ENCODE peak calls at places on chromosomes 7 and 10, in four cellular contexts. B, A, E and L are unnamed samples.

GRCh38 chr10:11465435-11465834 is 146.0 kb downstream of the USP6NL start:
- DNase-seq in B (no peak), A (no peak), E (no peak), L (no peak)

GRCh38 chr7:4702961-4703512 is 20.9 kb downstream of the FOXK1 start:
- DNase-seq in B (no peak), A (no peak), E (no peak), L (no peak)

GRCh38 chr10:22105270-22105669 is 101.7 kb upstream of the DNAJC1 start:
- DNase-seq in B (no peak), A (no peak), E (no peak), L (no peak)

GRCh38 chr10:30215631-30216030 is 133.4 kb downstream of the MTPAP start:
- DNase-seq in B (no peak), A (no peak), E (peak; percentile 58), L (no peak)

GRCh38 chr10:132302421-132302820 is 5.3 kb downstream of the STK32C start:
- DNase-seq in B (no peak), A (no peak), E (no peak), L (no peak)

GRCh38 chr10:118286051-118286838 is 55.9 kb downstream of the FAM204A start:
- DNase-seq in B (no peak), A (no peak), E (no peak), L (no peak)

GRCh38 chr7:140541513-140542192 is 62.3 kb upstream of the MKRN1 start:
- DNase-seq in B (no peak), A (peak; percentile 96), E (peak; percentile 95), L (no peak)

GRCh38 chr7:157018997-157019591 is 8.6 kb upstream of the MNX1 start:
- DNase-seq in B (no peak), A (no peak), E (no peak), L (no peak)

GRCh38 chr10:2106641-2107040 is 369.3 kb upstream of the ADARB2 start:
- DNase-seq in B (no peak), A (no peak), E (no peak), L (no peak)

GRCh38 chr10:62459072-62459471 is 84.9 kb downstream of the ZNF365 start:
- DNase-seq in B (no peak), A (peak; percentile 85), E (peak; percentile 89), L (no peak)

GRCh38 chr7:134089446-134089845 is 37.7 kb upstream of the LRGUK start:
- DNase-seq in B (no peak), A (no peak), E (peak; percentile 11), L (no peak)

GRCh38 chr7:36855330-36855729 is 131.0 kb upstream of the AOAH start:
- DNase-seq in B (no peak), A (no peak), E (no peak), L (no peak)

GRCh38 chr7:142960955-142961512 is 1.1 kb downstream of the KEL start:
- DNase-seq in B (no peak), A (no peak), E (no peak), L (peak; percentile 43)
- TF ChIP-seq CTCF in B (no peak), A (no peak), E (no peak), L (peak; percentile 25)

GRCh38 chr10:33161550-33162247 is 172.8 kb downstream of the NRP1 start:
- DNase-seq in B (no peak), A (no peak), E (no peak), L (no peak)
- TF ChIP-seq CTCF in B (no peak), A (no peak), E (no peak), L (no peak)

GRCh38 chr7:92768501-92769360 is 67.6 kb downstream of the CDK6 start:
- DNase-seq in B (no peak), A (peak; percentile 64), E (peak; percentile 76), L (no peak)

GRCh38 chr7:92765725-92766124 is 70.6 kb downstream of the CDK6 start:
- DNase-seq in B (no peak), A (peak; percentile 88), E (peak; percentile 85), L (peak; percentile 25)

GRCh38 chr7:92766461-92767003 is 69.8 kb downstream of the CDK6 start:
- DNase-seq in B (no peak), A (peak; percentile 57), E (peak; percentile 68), L (no peak)

GRCh38 chr7:92769361-92769633 is 67.1 kb downstream of the CDK6 start:
- DNase-seq in B (no peak), A (no peak), E (no peak), L (no peak)

GRCh38 chr7:92767427-92767826 is 68.9 kb downstream of the CDK6 start:
- DNase-seq in B (no peak), A (peak; percentile 53), E (peak; percentile 72), L (no peak)
- TF ChIP-seq CTCF in B (no peak), A (peak; percentile 15), E (no peak), L (no peak)

DNA sequence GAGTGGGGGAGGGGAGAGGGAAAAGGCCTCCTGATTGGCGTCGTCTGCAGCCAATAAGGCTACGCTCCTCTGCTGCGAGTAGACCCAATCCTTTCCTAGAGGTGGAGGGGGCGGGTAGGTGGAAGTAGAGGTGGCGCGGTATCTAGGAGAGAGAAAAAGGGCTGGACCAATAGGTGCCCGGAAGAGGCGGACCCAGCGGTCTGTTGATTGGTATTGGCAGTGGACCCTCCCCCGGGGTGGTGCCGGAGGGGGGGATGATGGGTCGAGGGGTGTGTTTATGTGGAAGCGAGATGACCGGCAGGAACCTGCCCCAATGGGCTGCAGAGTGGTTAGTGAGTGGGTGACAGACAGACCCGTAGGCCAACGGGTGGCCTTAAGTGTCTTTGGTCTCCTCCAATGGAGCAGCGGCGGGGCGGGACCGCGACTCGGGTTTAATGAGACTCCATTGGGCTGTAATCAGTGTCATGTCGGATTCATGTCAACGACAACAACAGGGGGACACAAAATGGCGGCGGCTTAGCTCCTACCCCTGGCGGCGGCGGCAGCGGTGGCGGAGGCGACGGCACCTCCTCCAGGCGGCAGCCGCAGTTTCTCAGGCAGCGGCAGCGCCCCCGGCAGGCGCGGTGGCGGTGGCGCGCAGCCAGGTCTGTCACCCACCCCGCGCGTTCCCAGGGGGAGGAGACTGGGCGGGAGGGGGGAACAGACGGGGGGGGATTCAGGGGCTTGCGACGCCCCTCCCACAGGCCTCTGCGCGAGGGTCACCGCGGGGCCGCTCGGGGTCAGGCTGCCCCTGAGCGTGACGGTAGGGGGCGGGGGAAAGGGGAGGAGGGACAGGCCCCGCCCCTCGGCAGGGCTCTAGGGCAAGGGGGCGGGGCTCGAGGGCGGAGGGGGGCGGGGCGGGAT is at the start of gene KAT6B:
- DNase-seq in B (peak; percentile 99), A (peak; percentile 100), E (peak; percentile 100), L (peak; percentile 100)
- TF ChIP-seq CTCF in B (no peak), A (peak; percentile 33), E (no peak), L (no peak)

GRCh38 chr7:54877683-54878082 is 118.7 kb upstream of the SEC61G start:
- DNase-seq in B (no peak), A (no peak), E (no peak), L (peak; percentile 43)
- TF ChIP-seq CTCF in B (no peak), A (no peak), E (peak; percentile 13), L (no peak)

GRCh38 chr7:132415259-132415658 is 161.0 kb downstream of the PLXNA4 start:
- DNase-seq in B (no peak), A (no peak), E (no peak), L (no peak)
- TF ChIP-seq CTCF in B (no peak), A (no peak), E (no peak), L (no peak)

DNA sequence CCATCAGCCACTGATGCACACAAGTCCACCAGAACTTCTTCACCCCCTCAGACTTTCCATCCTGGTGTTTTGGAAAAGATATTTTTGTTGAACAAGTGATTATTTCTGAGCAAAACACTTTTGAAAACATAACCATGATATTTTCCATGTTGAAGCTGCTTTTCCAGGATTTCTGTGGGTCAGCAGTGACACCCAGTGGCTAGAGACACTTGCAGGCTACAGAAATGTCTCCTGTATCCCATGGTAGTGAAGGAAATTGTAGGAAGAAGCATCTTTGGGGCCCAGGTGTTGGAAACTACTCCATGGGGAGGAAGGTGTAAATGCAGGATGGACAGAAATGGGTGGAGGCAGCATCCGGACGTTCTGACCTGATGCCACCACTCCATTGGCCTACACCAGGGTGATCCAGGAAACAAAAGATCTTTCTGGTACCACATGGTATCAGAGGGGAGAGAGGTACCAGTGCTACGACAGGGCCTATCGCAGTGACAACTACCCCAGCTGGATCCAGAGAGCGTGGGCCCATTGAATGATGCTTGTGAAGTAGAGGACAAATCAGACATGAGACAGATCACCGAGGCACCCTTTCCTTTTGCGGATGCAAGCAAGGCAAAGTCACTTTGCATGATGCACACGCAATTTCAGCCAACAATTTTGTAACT is 111.7 kb upstream of the COBL start:
- DNase-seq in B (no peak), A (no peak), E (peak; percentile 5), L (peak; percentile 61)
- TF ChIP-seq CTCF in B (no peak), A (peak; percentile 6), E (peak; percentile 15), L (peak; percentile 54)

GRCh38 chr10:97532935-97533671 is 34.4 kb downstream of the UBTD1 start:
- DNase-seq in B (no peak), A (peak; percentile 61), E (peak; percentile 57), L (no peak)

GRCh38 chr10:97533888-97534287 is 35.2 kb downstream of the UBTD1 start:
- DNase-seq in B (no peak), A (no peak), E (no peak), L (no peak)

GRCh38 chr10:97537186-97537869 is 35.3 kb upstream of the ANKRD2 start:
- DNase-seq in B (no peak), A (no peak), E (no peak), L (no peak)

GRCh38 chr10:97531401-97531985 is 32.8 kb downstream of the UBTD1 start:
- DNase-seq in B (no peak), A (peak; percentile 60), E (peak; percentile 61), L (no peak)

DNA sequence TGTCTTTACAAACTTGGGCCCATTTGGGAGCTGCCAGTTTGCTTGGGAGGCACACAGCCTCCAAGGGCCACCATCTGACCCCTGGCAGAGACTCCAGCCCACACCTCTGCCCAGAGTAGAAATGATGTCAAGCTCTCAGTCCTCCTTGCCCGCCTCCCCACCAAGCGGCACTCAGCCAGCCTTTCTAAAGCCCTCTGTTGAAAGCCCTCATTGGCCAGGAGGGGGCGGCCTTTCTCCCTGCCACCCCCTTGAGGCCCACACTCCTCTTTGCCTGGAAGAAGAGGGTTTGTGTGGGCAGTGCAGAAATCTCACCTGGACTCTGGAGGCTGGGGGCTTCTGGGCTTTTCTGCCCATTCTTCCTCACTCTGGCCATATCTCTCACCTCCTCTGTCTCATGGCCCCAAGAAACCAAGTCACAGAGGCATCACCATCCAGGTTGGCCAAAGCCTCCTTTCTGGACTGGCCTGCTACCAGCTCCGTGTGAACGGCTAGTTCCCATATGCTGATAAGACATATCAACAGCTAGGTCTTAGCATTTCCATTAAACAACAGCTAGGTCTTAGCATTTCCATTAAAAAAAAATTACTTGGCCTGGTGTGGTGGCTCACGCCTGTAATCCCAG is 36.1 kb downstream of the UBTD1 start:
- DNase-seq in B (no peak), A (no peak), E (peak; percentile 38), L (peak; percentile 46)
- TF ChIP-seq CTCF in B (no peak), A (peak; percentile 51), E (peak; percentile 49), L (no peak)

GRCh38 chr7:102897856-102898531 is 14.8 kb upstream of the LRRC17 start:
- DNase-seq in B (no peak), A (no peak), E (no peak), L (no peak)
- TF ChIP-seq CTCF in B (no peak), A (no peak), E (no peak), L (no peak)